ENCODE peak calls at places on chromosomes 16 and 17, in seven cellular contexts. One of them, this sample, is unnamed.

GRCh38 chr17:36153887-36154576 is 22.4 kb downstream of the TBC1D3B start:
- DNase-seq in stimulated activated CD8-positive, alpha-beta memory T cell treated with anti-CD3 and anti-CD28 coated beads, Interleukin-4, amount 100 ng/mL, for 48 hours: no peak
- DNase-seq in NCI-H1048: no peak
- DNase-seq in T-cell: no peak
- DNase-seq in body of pancreas: no peak
- DNase-seq in HFF-Myc: no peak
- DNase-seq in stimulated activated CD4-positive, alpha-beta T cell treated with anti-CD3 and anti-CD28 coated beads, Interleukin-2, amount 100 ng/mL, for 48 hours: no peak
- DNase-seq in this sample: no peak

GRCh38 chr17:27049104-27049784 is 244.7 kb upstream of the WSB1 start:
- DNase-seq in stimulated activated CD8-positive, alpha-beta memory T cell treated with anti-CD3 and anti-CD28 coated beads, Interleukin-4, amount 100 ng/mL, for 48 hours: peak; percentile 22
- DNase-seq in NCI-H1048: no peak
- DNase-seq in T-cell: no peak
- DNase-seq in body of pancreas: no peak
- DNase-seq in HFF-Myc: no peak
- DNase-seq in stimulated activated CD4-positive, alpha-beta T cell treated with anti-CD3 and anti-CD28 coated beads, Interleukin-2, amount 100 ng/mL, for 48 hours: no peak
- DNase-seq in this sample: no peak

GRCh38 chr16:26334218-26335111 is 642.7 kb downstream of the HS3ST4 start:
- DNase-seq in stimulated activated CD8-positive, alpha-beta memory T cell treated with anti-CD3 and anti-CD28 coated beads, Interleukin-4, amount 100 ng/mL, for 48 hours: no peak
- DNase-seq in NCI-H1048: no peak
- DNase-seq in T-cell: no peak
- DNase-seq in body of pancreas: no peak
- DNase-seq in HFF-Myc: no peak
- DNase-seq in stimulated activated CD4-positive, alpha-beta T cell treated with anti-CD3 and anti-CD28 coated beads, Interleukin-2, amount 100 ng/mL, for 48 hours: no peak
- DNase-seq in this sample: no peak

GRCh38 chr17:78789149-78789662 is 7.1 kb upstream of the CYTH1 start:
- DNase-seq in stimulated activated CD8-positive, alpha-beta memory T cell treated with anti-CD3 and anti-CD28 coated beads, Interleukin-4, amount 100 ng/mL, for 48 hours: no peak
- DNase-seq in NCI-H1048: no peak
- DNase-seq in T-cell: no peak
- DNase-seq in body of pancreas: peak; percentile 39
- DNase-seq in HFF-Myc: no peak
- DNase-seq in stimulated activated CD4-positive, alpha-beta T cell treated with anti-CD3 and anti-CD28 coated beads, Interleukin-2, amount 100 ng/mL, for 48 hours: no peak
- DNase-seq in this sample: no peak

GRCh38 chr17:61205406-61205805 is 194.2 kb upstream of the TBX2 start:
- DNase-seq in stimulated activated CD8-positive, alpha-beta memory T cell treated with anti-CD3 and anti-CD28 coated beads, Interleukin-4, amount 100 ng/mL, for 48 hours: no peak
- DNase-seq in NCI-H1048: no peak
- DNase-seq in T-cell: no peak
- DNase-seq in body of pancreas: no peak
- DNase-seq in HFF-Myc: no peak
- DNase-seq in stimulated activated CD4-positive, alpha-beta T cell treated with anti-CD3 and anti-CD28 coated beads, Interleukin-2, amount 100 ng/mL, for 48 hours: no peak
- DNase-seq in this sample: no peak

GRCh38 chr16:50202926-50203624 is 50.0 kb downstream of the TENT4B start:
- DNase-seq in stimulated activated CD8-positive, alpha-beta memory T cell treated with anti-CD3 and anti-CD28 coated beads, Interleukin-4, amount 100 ng/mL, for 48 hours: no peak
- DNase-seq in NCI-H1048: no peak
- DNase-seq in T-cell: no peak
- DNase-seq in body of pancreas: no peak
- DNase-seq in HFF-Myc: peak; percentile 91
- DNase-seq in stimulated activated CD4-positive, alpha-beta T cell treated with anti-CD3 and anti-CD28 coated beads, Interleukin-2, amount 100 ng/mL, for 48 hours: no peak
- DNase-seq in this sample: no peak

GRCh38 chr17:65963179-65963578 is 228.8 kb downstream of the CEP112 start:
- DNase-seq in stimulated activated CD8-positive, alpha-beta memory T cell treated with anti-CD3 and anti-CD28 coated beads, Interleukin-4, amount 100 ng/mL, for 48 hours: no peak
- DNase-seq in NCI-H1048: no peak
- DNase-seq in T-cell: no peak
- DNase-seq in body of pancreas: no peak
- DNase-seq in HFF-Myc: no peak
- DNase-seq in stimulated activated CD4-positive, alpha-beta T cell treated with anti-CD3 and anti-CD28 coated beads, Interleukin-2, amount 100 ng/mL, for 48 hours: no peak
- DNase-seq in this sample: no peak

GRCh38 chr17:77600346-77600745 is 358.2 kb upstream of the TNRC6C start:
- DNase-seq in stimulated activated CD8-positive, alpha-beta memory T cell treated with anti-CD3 and anti-CD28 coated beads, Interleukin-4, amount 100 ng/mL, for 48 hours: no peak
- DNase-seq in NCI-H1048: no peak
- DNase-seq in T-cell: no peak
- DNase-seq in body of pancreas: no peak
- DNase-seq in HFF-Myc: no peak
- DNase-seq in stimulated activated CD4-positive, alpha-beta T cell treated with anti-CD3 and anti-CD28 coated beads, Interleukin-2, amount 100 ng/mL, for 48 hours: no peak
- DNase-seq in this sample: no peak

GRCh38 chr17:44304651-44305050 is 3.8 kb upstream of the RUNDC3A start:
- DNase-seq in stimulated activated CD8-positive, alpha-beta memory T cell treated with anti-CD3 and anti-CD28 coated beads, Interleukin-4, amount 100 ng/mL, for 48 hours: no peak
- DNase-seq in NCI-H1048: no peak
- DNase-seq in T-cell: no peak
- DNase-seq in body of pancreas: no peak
- DNase-seq in HFF-Myc: no peak
- DNase-seq in stimulated activated CD4-positive, alpha-beta T cell treated with anti-CD3 and anti-CD28 coated beads, Interleukin-2, amount 100 ng/mL, for 48 hours: no peak
- DNase-seq in this sample: no peak

GRCh38 chr17:27256225-27257030 is 37.5 kb upstream of the WSB1 start:
- DNase-seq in stimulated activated CD8-positive, alpha-beta memory T cell treated with anti-CD3 and anti-CD28 coated beads, Interleukin-4, amount 100 ng/mL, for 48 hours: no peak
- DNase-seq in NCI-H1048: no peak
- DNase-seq in T-cell: no peak
- DNase-seq in body of pancreas: no peak
- DNase-seq in HFF-Myc: no peak
- DNase-seq in stimulated activated CD4-positive, alpha-beta T cell treated with anti-CD3 and anti-CD28 coated beads, Interleukin-2, amount 100 ng/mL, for 48 hours: no peak
- DNase-seq in this sample: no peak

GRCh38 chr17:50258647-50259483 is 15.4 kb upstream of the TMEM92 start:
- DNase-seq in stimulated activated CD8-positive, alpha-beta memory T cell treated with anti-CD3 and anti-CD28 coated beads, Interleukin-4, amount 100 ng/mL, for 48 hours: no peak
- DNase-seq in NCI-H1048: no peak
- DNase-seq in T-cell: no peak
- DNase-seq in body of pancreas: no peak
- DNase-seq in HFF-Myc: peak; percentile 67
- DNase-seq in stimulated activated CD4-positive, alpha-beta T cell treated with anti-CD3 and anti-CD28 coated beads, Interleukin-2, amount 100 ng/mL, for 48 hours: no peak
- DNase-seq in this sample: no peak

GRCh38 chr16:77683845-77684526 is 38.3 kb upstream of the NUDT7 start:
- DNase-seq in stimulated activated CD8-positive, alpha-beta memory T cell treated with anti-CD3 and anti-CD28 coated beads, Interleukin-4, amount 100 ng/mL, for 48 hours: no peak
- DNase-seq in NCI-H1048: no peak
- DNase-seq in T-cell: no peak
- DNase-seq in body of pancreas: no peak
- DNase-seq in HFF-Myc: no peak
- DNase-seq in stimulated activated CD4-positive, alpha-beta T cell treated with anti-CD3 and anti-CD28 coated beads, Interleukin-2, amount 100 ng/mL, for 48 hours: no peak
- DNase-seq in this sample: no peak

GRCh38 chr16:598823-599739 is 9.2 kb downstream of the RAB40C start:
- DNase-seq in stimulated activated CD8-positive, alpha-beta memory T cell treated with anti-CD3 and anti-CD28 coated beads, Interleukin-4, amount 100 ng/mL, for 48 hours: no peak
- DNase-seq in NCI-H1048: no peak
- DNase-seq in T-cell: no peak
- DNase-seq in body of pancreas: no peak
- DNase-seq in HFF-Myc: no peak
- DNase-seq in stimulated activated CD4-positive, alpha-beta T cell treated with anti-CD3 and anti-CD28 coated beads, Interleukin-2, amount 100 ng/mL, for 48 hours: no peak
- DNase-seq in this sample: no peak

GRCh38 chr17:36627101-36627500 is 25.7 kb downstream of the MRM1 start:
- DNase-seq in stimulated activated CD8-positive, alpha-beta memory T cell treated with anti-CD3 and anti-CD28 coated beads, Interleukin-4, amount 100 ng/mL, for 48 hours: no peak
- DNase-seq in NCI-H1048: no peak
- DNase-seq in T-cell: no peak
- DNase-seq in body of pancreas: peak; percentile 44
- DNase-seq in HFF-Myc: no peak
- DNase-seq in stimulated activated CD4-positive, alpha-beta T cell treated with anti-CD3 and anti-CD28 coated beads, Interleukin-2, amount 100 ng/mL, for 48 hours: no peak
- DNase-seq in this sample: no peak

GRCh38 chr16:89453662-89454321 is 36.6 kb downstream of the ANKRD11 start:
- DNase-seq in stimulated activated CD8-positive, alpha-beta memory T cell treated with anti-CD3 and anti-CD28 coated beads, Interleukin-4, amount 100 ng/mL, for 48 hours: no peak
- DNase-seq in NCI-H1048: no peak
- DNase-seq in T-cell: no peak
- DNase-seq in body of pancreas: peak; percentile 70
- DNase-seq in HFF-Myc: no peak
- DNase-seq in stimulated activated CD4-positive, alpha-beta T cell treated with anti-CD3 and anti-CD28 coated beads, Interleukin-2, amount 100 ng/mL, for 48 hours: no peak
- DNase-seq in this sample: no peak

This sample was measured in progenitor cell of endocrine pancreas.